ENCODE peak calls at places on chromosomes 4 and X, in nine cellular contexts. M is RKO; E is cardiac muscle cell; Y is lower lobe of right lung; Z is GM04504; D is NCI-H774; C is RCC 7860; T is stimulated activated CD4-positive, alpha-beta T cell treated with anti-CD3 and anti-CD28 coated beads, Interleukin-15, amount 100 ng/mL, for 24 hours; Q is uterus. J is an unnamed sample.

GRCh38 chr4:130210871-130211270 is 1114.9 kb downstream of the C4orf33 start:
- DNase-seq in M (peak), E (no peak), Y (no peak), Z (peak), D (no peak), C (no peak), T (no peak), Q (no peak), J (no peak)

GRCh38 chrX:35406386-35406785 is 391.8 kb upstream of the MAGEB16 start:
- DNase-seq in M (no peak), E (no peak), Y (no peak), Z (no peak), D (no peak), C (no peak), T (no peak), Q (no peak), J (no peak)

GRCh38 chrX:106952988-106953387 is 32.8 kb downstream of the CLDN2 start:
- DNase-seq in M (peak), E (peak), Y (no peak), Z (no peak), D (no peak), C (peak), T (no peak), Q (no peak), J (no peak)

GRCh38 chr4:163744861-163745260 is 250.4 kb downstream of the TMA16 start:
- DNase-seq in M (no peak), E (no peak), Y (no peak), Z (no peak), D (no peak), C (no peak), T (no peak), Q (no peak), J (peak)

GRCh38 chrX:3142259-3143042 is 101.2 kb downstream of the ARSF start:
- DNase-seq in M (peak), E (no peak), Y (no peak), Z (no peak), D (no peak), C (no peak), T (no peak), Q (no peak), J (no peak)

GRCh38 chrX:18172970-18173369 is 47.7 kb downstream of the BEND2 start:
- DNase-seq in M (no peak), E (no peak), Y (no peak), Z (no peak), D (no peak), C (no peak), T (no peak), Q (no peak), J (no peak)

GRCh38 chrX:45699158-45699557 is 498.5 kb upstream of the DIPK2B start:
- DNase-seq in M (no peak), E (no peak), Y (no peak), Z (no peak), D (no peak), C (no peak), T (no peak), Q (no peak), J (no peak)

GRCh38 chr4:156970501-156971167 is 965 bp downstream of the PDGFC start:
- DNase-seq in M (no peak), E (peak), Y (peak), Z (no peak), D (no peak), C (no peak), T (peak), Q (peak), J (no peak)

GRCh38 chr4:78652282-78652876 is 100.8 kb downstream of the ANXA3 start:
- DNase-seq in M (no peak), E (no peak), Y (no peak), Z (no peak), D (no peak), C (no peak), T (no peak), Q (no peak), J (no peak)

GRCh38 chr4:124738994-124739393 is 26.5 kb upstream of the ANKRD50 start:
- DNase-seq in M (no peak), E (no peak), Y (no peak), Z (no peak), D (no peak), C (no peak), T (no peak), Q (no peak), J (no peak)

GRCh38 chr4:166498541-166498940 is 625.5 kb downstream of the TLL1 start:
- DNase-seq in M (no peak), E (no peak), Y (no peak), Z (no peak), D (no peak), C (no peak), T (no peak), Q (no peak), J (no peak)

GRCh38 chrX:74445099-74445498 is 23.8 kb downstream of the SLC16A2 start:
- DNase-seq in M (no peak), E (no peak), Y (no peak), Z (no peak), D (no peak), C (no peak), T (no peak), Q (no peak), J (no peak)

GRCh38 chr4:183185018-183185417 is 86.0 kb downstream of the WWC2 start:
- DNase-seq in M (no peak), E (no peak), Y (no peak), Z (no peak), D (no peak), C (no peak), T (peak), Q (no peak), J (no peak)

GRCh38 chr4:73661646-73662119 is 41.4 kb upstream of the RASSF6 start:
- DNase-seq in M (peak), E (no peak), Y (no peak), Z (peak), D (no peak), C (peak), T (peak), Q (no peak), J (no peak)